ENCODE peak calls at places on chromosomes 11 and 22, in nine cellular contexts. O is GM23338, H is H7, A is HepG2, P is NT2/D1, F is ovary, B is GM12864, J is HL-60, W is left ventricle myocardium inferior. M is an unnamed sample.

GRCh38 chr22:48702573-48703264 is 1125.0 kb downstream of the BRD1 start:
- DNase-seq in O (no peak), H (peak; percentile 75), A (peak; percentile 98), P (no peak), F (no peak), B (no peak), J (peak; percentile 89), W (peak; percentile 12), M (peak; percentile 71)

GRCh38 chr11:115885446-115885978 is 381.3 kb upstream of the CADM1 start:
- DNase-seq in O (no peak), H (no peak), A (no peak), P (no peak), F (no peak), B (no peak), J (no peak), W (no peak), M (no peak)

GRCh38 chr11:11582261-11582701 is 39.5 kb downstream of the GALNT18 start:
- DNase-seq in O (no peak), H (peak; percentile 4), A (no peak), P (no peak), F (no peak), B (no peak), J (no peak), W (no peak), M (no peak)

GRCh38 chr11:68812526-68812925 is 29.2 kb downstream of the CPT1A start:
- DNase-seq in O (no peak), H (no peak), A (no peak), P (no peak), F (no peak), B (no peak), J (no peak), W (peak; percentile 27), M (no peak)

GRCh38 chr11:119509277-119509841 is 86.4 kb upstream of the THY1 start:
- DNase-seq in O (no peak), H (no peak), A (no peak), P (no peak), F (no peak), B (no peak), J (no peak), W (no peak), M (no peak)

GRCh38 chr11:10699072-10699471 is 5.5 kb upstream of the IRAG1 start:
- DNase-seq in O (no peak), H (no peak), A (no peak), P (no peak), F (no peak), B (no peak), J (no peak), W (no peak), M (no peak)

GRCh38 chr11:5280582-5281102 is 10.9 kb upstream of the HBE1 start:
- DNase-seq in O (peak; percentile 51), H (peak; percentile 13), A (peak; percentile 44), P (peak; percentile 66), F (peak; percentile 66), B (peak; percentile 70), J (peak; percentile 66), W (peak; percentile 17), M (peak; percentile 53)

GRCh38 chr11:19739872-19740271 is 27.2 kb downstream of the NAV2 start:
- DNase-seq in O (peak; percentile 66), H (peak; percentile 52), A (peak; percentile 13), P (peak; percentile 20), F (no peak), B (no peak), J (no peak), W (no peak), M (no peak)

GRCh38 chr11:19472679-19473078 is 231.9 kb upstream of the E2F8 start:
- DNase-seq in O (no peak), H (no peak), A (no peak), P (no peak), F (no peak), B (no peak), J (no peak), W (no peak), M (no peak)

GRCh38 chr11:64289011-64289564 is 2.0 kb upstream of the KCNK4 start:
- DNase-seq in O (no peak), H (no peak), A (no peak), P (no peak), F (no peak), B (no peak), J (no peak), W (no peak), M (no peak)

GRCh38 chr11:64292458-64293254 is 1.6 kb downstream of the KCNK4 start:
- DNase-seq in O (peak; percentile 54), H (peak; percentile 83), A (no peak), P (no peak), F (no peak), B (no peak), J (no peak), W (no peak), M (no peak)

GRCh38 chr11:64290894-64291745 is at the start of gene KCNK4:
- DNase-seq in O (peak; percentile 54), H (peak; percentile 86), A (no peak), P (no peak), F (no peak), B (no peak), J (no peak), W (no peak), M (no peak)

GRCh38 chr11:64290352-64290751 is 750 bp upstream of the KCNK4 start:
- DNase-seq in O (no peak), H (no peak), A (no peak), P (no peak), F (no peak), B (no peak), J (no peak), W (no peak), M (no peak)

DNA sequence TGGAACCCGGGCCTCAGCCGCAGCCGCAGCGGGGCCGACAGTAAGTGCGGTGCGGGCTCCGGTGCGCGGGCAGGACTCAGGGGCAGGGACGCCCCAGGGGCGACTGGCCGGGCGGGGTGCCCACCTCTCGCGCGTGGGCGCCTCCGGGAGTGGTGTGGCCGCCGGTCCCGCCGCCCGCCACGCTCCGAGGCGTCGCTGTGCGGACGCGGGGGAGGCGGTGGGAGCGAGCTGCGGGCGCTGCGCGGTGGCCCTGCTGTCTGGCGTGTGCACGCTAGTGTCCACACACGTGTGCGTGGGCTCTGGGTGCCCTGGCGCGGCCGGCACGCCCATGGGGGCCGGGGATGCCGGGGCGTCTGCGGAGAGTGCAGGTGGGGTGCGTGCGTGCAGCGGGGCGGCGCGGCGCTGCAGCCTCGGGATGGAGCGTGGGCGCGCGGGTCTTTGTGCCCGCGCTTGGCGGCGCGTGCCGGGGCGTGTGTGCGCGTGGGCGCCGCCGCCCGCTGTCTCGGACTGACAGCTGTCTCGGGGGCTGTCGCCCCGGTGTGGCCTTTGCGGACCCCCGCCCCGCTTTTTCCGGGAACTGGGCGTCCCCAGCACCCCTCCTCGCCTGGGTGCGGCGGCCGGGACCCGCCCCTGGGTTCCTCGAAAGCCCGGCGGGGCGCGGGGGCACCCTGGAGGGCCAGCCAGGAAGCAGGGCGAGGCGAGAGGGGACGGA is 800 bp downstream of the KCNK4 start:
- DNase-seq in O (no peak), H (peak; percentile 66), A (no peak), P (no peak), F (no peak), B (no peak), J (no peak), W (no peak), M (no peak)
- H3K4me3 ChIP-seq in O (peak overlapping the region; percentile 59), H (peak overlapping the region; percentile 30), A (peak overlapping the region; percentile 26), P (peak overlapping the region; percentile 65), F (no peak overlapping the region), B (no peak overlapping the region), J (no peak overlapping the region), W (peak overlapping the region; percentile 61), M (no peak overlapping the region)

DNA sequence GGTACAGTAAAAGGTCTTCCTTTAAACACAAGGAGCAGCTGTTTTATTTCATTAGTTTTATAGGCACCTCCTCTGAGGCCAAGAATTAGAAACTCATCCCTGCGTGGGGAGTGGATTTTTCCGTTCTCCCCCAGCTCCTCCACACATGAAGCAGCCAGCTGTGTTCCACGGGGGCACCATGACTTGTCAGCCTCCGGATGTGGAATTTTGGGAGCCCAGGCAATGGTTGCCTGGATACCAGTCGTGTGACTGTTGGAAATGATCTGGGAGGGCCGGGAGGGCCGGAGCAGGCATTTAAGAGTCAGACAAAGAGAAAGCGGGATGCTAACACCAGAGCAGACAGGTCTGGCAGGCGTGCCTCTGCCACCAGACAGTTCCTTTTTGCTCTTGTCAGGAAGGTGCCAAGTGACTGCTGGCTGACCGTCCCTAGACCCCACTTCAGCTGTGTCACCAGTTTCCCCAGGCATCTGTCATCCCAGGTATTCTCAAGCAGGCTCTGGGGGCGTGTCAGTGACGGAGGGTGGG is 15.9 kb upstream of the CDC42EP2 start:
- DNase-seq in O (no peak), H (peak; percentile 29), A (no peak), P (no peak), F (peak; percentile 90), B (no peak), J (no peak), W (peak; percentile 76), M (peak; percentile 34)
- H3K4me3 ChIP-seq in O (no peak overlapping the region), H (no peak overlapping the region), A (no peak overlapping the region), P (no peak overlapping the region), F (no peak overlapping the region), B (no peak overlapping the region), J (no peak overlapping the region), W (peak overlapping the region; percentile 36), M (no peak overlapping the region)

DNA sequence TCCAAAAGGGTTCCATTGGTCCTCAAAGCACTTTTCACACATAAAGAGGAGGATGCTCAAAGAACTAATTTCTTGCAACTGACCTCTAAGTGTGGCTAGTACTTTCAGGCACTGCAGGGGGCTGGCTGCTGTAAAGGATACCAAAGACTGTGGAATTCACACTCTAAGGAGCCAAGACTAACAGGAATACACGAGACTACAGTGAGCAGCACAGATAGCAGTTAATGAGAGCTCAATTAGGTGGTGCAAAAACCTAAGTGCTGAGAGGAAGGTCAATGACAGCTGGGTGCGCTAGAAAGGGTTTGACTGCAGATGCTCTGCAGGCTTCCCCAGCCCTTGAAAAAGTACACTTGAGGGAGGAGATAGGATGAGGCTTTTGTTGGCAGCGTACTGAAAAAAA is 124.3 kb upstream of the NTM start:
- DNase-seq in O (peak; percentile 62), H (no peak), A (no peak), P (no peak), F (no peak), B (no peak), J (no peak), W (no peak), M (no peak)
- H3K4me3 ChIP-seq in O (peak overlapping the region; percentile 39), H (no peak overlapping the region), A (no peak overlapping the region), P (no peak overlapping the region), F (no peak overlapping the region), B (no peak overlapping the region), J (no peak overlapping the region), W (no peak overlapping the region), M (no peak overlapping the region)

DNA sequence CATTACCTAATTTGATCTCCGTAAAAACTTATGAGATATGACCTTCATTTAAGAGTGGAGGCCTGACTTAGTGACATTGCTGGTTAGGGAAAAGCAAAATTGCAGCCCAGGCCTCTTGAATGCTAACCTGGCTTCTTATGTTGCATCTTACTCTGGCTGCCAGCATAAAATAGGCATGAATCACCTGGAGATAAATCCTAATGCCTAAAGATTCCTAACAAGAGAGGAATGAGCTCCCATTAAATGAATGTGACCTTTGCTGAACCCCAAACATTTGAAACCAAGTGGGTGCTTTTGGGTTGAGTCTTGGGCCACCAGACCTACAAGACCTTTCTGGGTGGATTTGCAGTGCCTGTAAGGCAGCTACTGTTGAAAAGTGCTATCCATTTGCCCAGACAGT is 1145.6 kb upstream of the TENM4 start:
- DNase-seq in O (no peak), H (no peak), A (no peak), P (no peak), F (no peak), B (no peak), J (no peak), W (no peak), M (no peak)
- H3K4me3 ChIP-seq in O (no peak overlapping the region), H (no peak overlapping the region), A (no peak overlapping the region), P (no peak overlapping the region), F (no peak overlapping the region), B (no peak overlapping the region), J (no peak overlapping the region), W (no peak overlapping the region), M (no peak overlapping the region)